ENCODE peak calls at places on chromosome 17, in nine cellular contexts. One of them, this sample, is unnamed.

GRCh38 chr17:54882950-54883349 is 17.7 kb upstream of the TOM1L1 start:
- DNase-seq in AG04450: no peak
- DNase-seq in ascending aorta: no peak
- DNase-seq in CD8-positive, alpha-beta T cell: no peak
- DNase-seq in thoracic aorta: no peak
- DNase-seq in SK-N-SH: no peak
- DNase-seq in CD4-positive, alpha-beta T cell: no peak
- DNase-seq in testis: no peak
- DNase-seq in OCI-LY7: no peak
- DNase-seq in this sample: no peak

GRCh38 chr17:63170795-63171194 is 204.8 kb downstream of the TANC2 start:
- DNase-seq in AG04450: no peak
- DNase-seq in ascending aorta: no peak
- DNase-seq in CD8-positive, alpha-beta T cell: no peak
- DNase-seq in thoracic aorta: no peak
- DNase-seq in SK-N-SH: no peak
- DNase-seq in CD4-positive, alpha-beta T cell: no peak
- DNase-seq in testis: no peak
- DNase-seq in OCI-LY7: no peak
- DNase-seq in this sample: no peak

GRCh38 chr17:8630227-8630801 is at the start of gene MYH10:
- DNase-seq in AG04450: no peak
- DNase-seq in ascending aorta: no peak
- DNase-seq in CD8-positive, alpha-beta T cell: no peak
- DNase-seq in thoracic aorta: no peak
- DNase-seq in SK-N-SH: no peak
- DNase-seq in CD4-positive, alpha-beta T cell: no peak
- DNase-seq in testis: peak; percentile 26
- DNase-seq in OCI-LY7: peak; percentile 18
- DNase-seq in this sample: no peak

GRCh38 chr17:54919456-54919855 is 18.8 kb downstream of the TOM1L1 start:
- DNase-seq in AG04450: no peak
- DNase-seq in ascending aorta: no peak
- DNase-seq in CD8-positive, alpha-beta T cell: no peak
- DNase-seq in thoracic aorta: no peak
- DNase-seq in SK-N-SH: no peak
- DNase-seq in CD4-positive, alpha-beta T cell: no peak
- DNase-seq in testis: no peak
- DNase-seq in OCI-LY7: no peak
- DNase-seq in this sample: no peak

GRCh38 chr17:38898812-38899348 is 26.5 kb upstream of the LASP1NB start:
- DNase-seq in AG04450: no peak
- DNase-seq in ascending aorta: no peak
- DNase-seq in CD8-positive, alpha-beta T cell: peak; percentile 59
- DNase-seq in thoracic aorta: no peak
- DNase-seq in SK-N-SH: no peak
- DNase-seq in CD4-positive, alpha-beta T cell: peak; percentile 80
- DNase-seq in testis: no peak
- DNase-seq in OCI-LY7: peak; percentile 88
- DNase-seq in this sample: peak; percentile 71

GRCh38 chr17:35890774-35891155 is 10.6 kb upstream of the CCL5 start:
- DNase-seq in AG04450: no peak
- DNase-seq in ascending aorta: peak; percentile 26
- DNase-seq in CD8-positive, alpha-beta T cell: peak; percentile 32
- DNase-seq in thoracic aorta: no peak
- DNase-seq in SK-N-SH: peak; percentile 21
- DNase-seq in CD4-positive, alpha-beta T cell: peak; percentile 14
- DNase-seq in testis: peak; percentile 17
- DNase-seq in OCI-LY7: no peak
- DNase-seq in this sample: no peak

GRCh38 chr17:58487589-58488427 is at the start of gene HSF5:
- DNase-seq in AG04450: no peak
- DNase-seq in ascending aorta: no peak
- DNase-seq in CD8-positive, alpha-beta T cell: peak; percentile 52
- DNase-seq in thoracic aorta: no peak
- DNase-seq in SK-N-SH: peak; percentile 38
- DNase-seq in CD4-positive, alpha-beta T cell: peak; percentile 52
- DNase-seq in testis: peak; percentile 51
- DNase-seq in OCI-LY7: no peak
- DNase-seq in this sample: peak; percentile 58

GRCh38 chr17:79305831-79306687 is 231.4 kb downstream of the ENGASE start:
- DNase-seq in AG04450: no peak
- DNase-seq in ascending aorta: peak; percentile 19
- DNase-seq in CD8-positive, alpha-beta T cell: no peak
- DNase-seq in thoracic aorta: peak; percentile 14
- DNase-seq in SK-N-SH: peak; percentile 95
- DNase-seq in CD4-positive, alpha-beta T cell: no peak
- DNase-seq in testis: peak; percentile 72
- DNase-seq in OCI-LY7: peak; percentile 46
- DNase-seq in this sample: no peak

GRCh38 chr17:29933379-29933778 is 3.4 kb upstream of the SSH2 start:
- DNase-seq in AG04450: no peak
- DNase-seq in ascending aorta: no peak
- DNase-seq in CD8-positive, alpha-beta T cell: no peak
- DNase-seq in thoracic aorta: no peak
- DNase-seq in SK-N-SH: no peak
- DNase-seq in CD4-positive, alpha-beta T cell: no peak
- DNase-seq in testis: no peak
- DNase-seq in OCI-LY7: no peak
- DNase-seq in this sample: no peak

GRCh38 chr17:7912927-7913524 is 3.1 kb downstream of the RNF227 start:
- DNase-seq in AG04450: peak; percentile 64
- DNase-seq in ascending aorta: no peak
- DNase-seq in CD8-positive, alpha-beta T cell: no peak
- DNase-seq in thoracic aorta: no peak
- DNase-seq in SK-N-SH: peak; percentile 76
- DNase-seq in CD4-positive, alpha-beta T cell: no peak
- DNase-seq in testis: peak; percentile 47
- DNase-seq in OCI-LY7: peak; percentile 89
- DNase-seq in this sample: no peak

GRCh38 chr17:38742431-38743308 is 5.5 kb downstream of the PCGF2 start:
- DNase-seq in AG04450: peak; percentile 37
- DNase-seq in ascending aorta: no peak
- DNase-seq in CD8-positive, alpha-beta T cell: no peak
- DNase-seq in thoracic aorta: peak; percentile 54
- DNase-seq in SK-N-SH: peak; percentile 84
- DNase-seq in CD4-positive, alpha-beta T cell: no peak
- DNase-seq in testis: peak; percentile 77
- DNase-seq in OCI-LY7: peak; percentile 66
- DNase-seq in this sample: no peak

GRCh38 chr17:78767806-78768205 is 14.3 kb downstream of the CYTH1 start:
- DNase-seq in AG04450: no peak
- DNase-seq in ascending aorta: no peak
- DNase-seq in CD8-positive, alpha-beta T cell: no peak
- DNase-seq in thoracic aorta: no peak
- DNase-seq in SK-N-SH: no peak
- DNase-seq in CD4-positive, alpha-beta T cell: no peak
- DNase-seq in testis: no peak
- DNase-seq in OCI-LY7: no peak
- DNase-seq in this sample: no peak

GRCh38 chr17:48374650-48375230 is 55.3 kb downstream of the SKAP1 start:
- DNase-seq in AG04450: no peak
- DNase-seq in ascending aorta: no peak
- DNase-seq in CD8-positive, alpha-beta T cell: peak; percentile 3
- DNase-seq in thoracic aorta: no peak
- DNase-seq in SK-N-SH: peak; percentile 24
- DNase-seq in CD4-positive, alpha-beta T cell: no peak
- DNase-seq in testis: no peak
- DNase-seq in OCI-LY7: peak; percentile 66
- DNase-seq in this sample: peak; percentile 17

GRCh38 chr17:79047923-79048825 is 24.2 kb downstream of the C1QTNF1 start:
- DNase-seq in AG04450: no peak
- DNase-seq in ascending aorta: no peak
- DNase-seq in CD8-positive, alpha-beta T cell: no peak
- DNase-seq in thoracic aorta: no peak
- DNase-seq in SK-N-SH: no peak
- DNase-seq in CD4-positive, alpha-beta T cell: no peak
- DNase-seq in testis: no peak
- DNase-seq in OCI-LY7: no peak
- DNase-seq in this sample: no peak

DNA sequence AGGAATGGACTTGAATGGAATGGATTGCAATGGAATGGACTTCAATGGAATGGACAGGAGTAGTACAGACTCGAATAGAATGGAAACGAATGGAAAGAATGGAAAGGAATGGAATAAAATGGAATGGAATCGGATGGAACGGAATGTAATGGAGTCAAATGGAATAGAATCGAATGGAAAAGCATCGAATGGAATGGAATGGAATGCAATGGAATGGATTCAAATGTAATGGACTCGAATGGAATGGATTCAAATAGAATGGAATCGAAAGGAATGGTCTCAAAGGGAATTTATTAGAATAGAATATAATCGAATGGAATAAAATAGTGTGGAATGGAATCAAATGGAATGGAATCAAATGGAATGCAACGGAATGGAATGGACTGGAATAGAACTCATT is 484.9 kb upstream of the WSB1 start:
- DNase-seq in AG04450: peak; percentile 10
- DNase-seq in ascending aorta: no peak
- DNase-seq in CD8-positive, alpha-beta T cell: no peak
- DNase-seq in thoracic aorta: no peak
- DNase-seq in SK-N-SH: no peak
- DNase-seq in CD4-positive, alpha-beta T cell: no peak
- DNase-seq in testis: no peak
- DNase-seq in OCI-LY7: no peak
- DNase-seq in this sample: no peak
- H3K9me3 ChIP-seq in AG04450: peaks cover 63% of the 10 kb centered on the region
- H3K9me3 ChIP-seq in ascending aorta: peaks cover 45% of the 10 kb centered on the region
- H3K9me3 ChIP-seq in CD8-positive, alpha-beta T cell: peaks cover 14% of the 10 kb centered on the region
- H3K9me3 ChIP-seq in thoracic aorta: peaks cover 5% of the 10 kb centered on the region
- H3K9me3 ChIP-seq in SK-N-SH: peaks cover 9% of the 10 kb centered on the region
- H3K9me3 ChIP-seq in CD4-positive, alpha-beta T cell: peaks cover 39% of the 10 kb centered on the region
- H3K9me3 ChIP-seq in testis: no peaks in the 10 kb centered on the region
- H3K9me3 ChIP-seq in OCI-LY7: peaks cover 57% of the 10 kb centered on the region
- H3K9me3 ChIP-seq in this sample: peaks cover 4% of the 10 kb centered on the region

GRCh38 chr17:26807024-26807423 is 486.9 kb upstream of the WSB1 start:
- DNase-seq in AG04450: no peak
- DNase-seq in ascending aorta: no peak
- DNase-seq in CD8-positive, alpha-beta T cell: no peak
- DNase-seq in thoracic aorta: no peak
- DNase-seq in SK-N-SH: no peak
- DNase-seq in CD4-positive, alpha-beta T cell: no peak
- DNase-seq in testis: no peak
- DNase-seq in OCI-LY7: no peak
- DNase-seq in this sample: no peak
- H3K9me3 ChIP-seq in AG04450: peaks cover 66% of the 10 kb centered on the region
- H3K9me3 ChIP-seq in ascending aorta: peaks cover 46% of the 10 kb centered on the region
- H3K9me3 ChIP-seq in CD8-positive, alpha-beta T cell: peaks cover 9% of the 10 kb centered on the region
- H3K9me3 ChIP-seq in thoracic aorta: peaks cover 11% of the 10 kb centered on the region
- H3K9me3 ChIP-seq in SK-N-SH: peaks cover 10% of the 10 kb centered on the region
- H3K9me3 ChIP-seq in CD4-positive, alpha-beta T cell: peaks cover 54% of the 10 kb centered on the region
- H3K9me3 ChIP-seq in testis: no peaks in the 10 kb centered on the region
- H3K9me3 ChIP-seq in OCI-LY7: peaks cover 62% of the 10 kb centered on the region
- H3K9me3 ChIP-seq in this sample: no peaks in the 10 kb centered on the region

DNA sequence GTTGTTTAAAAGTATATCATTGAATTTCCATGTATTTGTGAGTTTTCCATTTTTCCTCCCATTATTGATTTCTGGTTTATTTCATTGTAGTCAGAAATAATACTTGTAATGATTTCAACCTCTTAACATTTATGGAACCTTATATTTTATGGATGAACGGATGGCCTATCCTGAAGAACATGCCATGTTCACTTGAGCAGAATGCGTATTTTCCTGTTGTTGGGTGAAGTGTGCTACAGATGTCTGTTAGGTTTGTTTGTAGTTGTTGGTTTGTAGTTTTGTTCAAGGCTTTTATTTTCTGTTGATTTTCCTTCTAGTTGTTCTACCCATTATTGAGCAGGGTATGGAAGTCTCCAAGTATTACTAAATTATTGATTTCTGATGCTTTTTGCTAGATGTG is 107.2 kb upstream of the NACA2 start:
- DNase-seq in AG04450: no peak
- DNase-seq in ascending aorta: no peak
- DNase-seq in CD8-positive, alpha-beta T cell: no peak
- DNase-seq in thoracic aorta: no peak
- DNase-seq in SK-N-SH: no peak
- DNase-seq in CD4-positive, alpha-beta T cell: no peak
- DNase-seq in testis: no peak
- DNase-seq in OCI-LY7: no peak
- DNase-seq in this sample: no peak
- H3K9me3 ChIP-seq in AG04450: peaks cover 3% of the 10 kb centered on the region
- H3K9me3 ChIP-seq in ascending aorta: peaks cover 31% of the 10 kb centered on the region
- H3K9me3 ChIP-seq in CD8-positive, alpha-beta T cell: peaks cover 24% of the 10 kb centered on the region
- H3K9me3 ChIP-seq in thoracic aorta: peaks cover 24% of the 10 kb centered on the region
- H3K9me3 ChIP-seq in SK-N-SH: peaks cover 35% of the 10 kb centered on the region
- H3K9me3 ChIP-seq in CD4-positive, alpha-beta T cell: peaks cover 40% of the 10 kb centered on the region
- H3K9me3 ChIP-seq in testis: no peaks in the 10 kb centered on the region
- H3K9me3 ChIP-seq in OCI-LY7: peaks cover 34% of the 10 kb centered on the region
- H3K9me3 ChIP-seq in this sample: peaks cover 6% of the 10 kb centered on the region

GRCh38 chr17:69762766-69763165 is 312.3 kb upstream of the KCNJ16 start:
- DNase-seq in AG04450: no peak
- DNase-seq in ascending aorta: no peak
- DNase-seq in CD8-positive, alpha-beta T cell: no peak
- DNase-seq in thoracic aorta: no peak
- DNase-seq in SK-N-SH: no peak
- DNase-seq in CD4-positive, alpha-beta T cell: no peak
- DNase-seq in testis: no peak
- DNase-seq in OCI-LY7: no peak
- DNase-seq in this sample: no peak

GRCh38 chr17:69761011-69761410 is 314.0 kb upstream of the KCNJ16 start:
- DNase-seq in AG04450: no peak
- DNase-seq in ascending aorta: no peak
- DNase-seq in CD8-positive, alpha-beta T cell: no peak
- DNase-seq in thoracic aorta: no peak
- DNase-seq in SK-N-SH: no peak
- DNase-seq in CD4-positive, alpha-beta T cell: no peak
- DNase-seq in testis: no peak
- DNase-seq in OCI-LY7: no peak
- DNase-seq in this sample: no peak

GRCh38 chr17:69762359-69762758 is 312.7 kb upstream of the KCNJ16 start:
- DNase-seq in AG04450: no peak
- DNase-seq in ascending aorta: no peak
- DNase-seq in CD8-positive, alpha-beta T cell: no peak
- DNase-seq in thoracic aorta: no peak
- DNase-seq in SK-N-SH: no peak
- DNase-seq in CD4-positive, alpha-beta T cell: no peak
- DNase-seq in testis: no peak
- DNase-seq in OCI-LY7: no peak
- DNase-seq in this sample: no peak

GRCh38 chr17:69760562-69760961 is 314.5 kb upstream of the KCNJ16 start:
- DNase-seq in AG04450: no peak
- DNase-seq in ascending aorta: no peak
- DNase-seq in CD8-positive, alpha-beta T cell: no peak
- DNase-seq in thoracic aorta: no peak
- DNase-seq in SK-N-SH: no peak
- DNase-seq in CD4-positive, alpha-beta T cell: no peak
- DNase-seq in testis: no peak
- DNase-seq in OCI-LY7: no peak
- DNase-seq in this sample: no peak

DNA sequence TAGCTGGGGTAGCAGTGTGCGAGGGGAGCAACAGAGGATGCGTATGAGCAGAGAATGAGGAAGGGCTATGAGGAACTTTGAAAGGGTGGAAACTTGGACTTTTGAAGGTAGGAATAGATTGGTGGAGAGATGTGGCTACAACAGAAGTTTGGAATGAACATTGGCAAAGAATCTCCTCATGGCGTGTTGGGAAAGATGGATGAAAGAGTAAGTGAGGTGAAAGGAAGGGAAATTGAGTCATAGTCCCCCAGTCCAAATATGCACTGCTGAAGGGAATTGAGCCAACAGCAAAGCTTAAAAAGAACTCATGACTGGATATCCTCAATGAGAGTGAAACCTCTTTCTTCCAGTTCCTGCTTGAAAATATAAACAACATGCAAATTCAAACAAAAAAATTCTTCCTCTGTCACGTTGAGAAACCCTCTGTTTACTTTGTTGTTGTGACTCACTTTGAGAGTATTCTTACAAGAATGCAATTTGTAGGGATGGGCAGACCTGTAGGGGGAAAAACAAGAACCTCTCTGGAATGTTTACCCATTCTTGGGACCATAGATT is 313.2 kb upstream of the KCNJ16 start:
- DNase-seq in AG04450: peak; percentile 93
- DNase-seq in ascending aorta: no peak
- DNase-seq in CD8-positive, alpha-beta T cell: no peak
- DNase-seq in thoracic aorta: no peak
- DNase-seq in SK-N-SH: no peak
- DNase-seq in CD4-positive, alpha-beta T cell: no peak
- DNase-seq in testis: no peak
- DNase-seq in OCI-LY7: no peak
- DNase-seq in this sample: no peak
- H3K9me3 ChIP-seq in AG04450: no peaks in the 10 kb centered on the region
- H3K9me3 ChIP-seq in ascending aorta: no peaks in the 10 kb centered on the region
- H3K9me3 ChIP-seq in CD8-positive, alpha-beta T cell: no peaks in the 10 kb centered on the region
- H3K9me3 ChIP-seq in thoracic aorta: no peaks in the 10 kb centered on the region
- H3K9me3 ChIP-seq in SK-N-SH: no peaks in the 10 kb centered on the region
- H3K9me3 ChIP-seq in CD4-positive, alpha-beta T cell: no peaks in the 10 kb centered on the region
- H3K9me3 ChIP-seq in testis: no peaks in the 10 kb centered on the region
- H3K9me3 ChIP-seq in OCI-LY7: no peaks in the 10 kb centered on the region
- H3K9me3 ChIP-seq in this sample: no peaks in the 10 kb centered on the region